ENCODE peak calls at places on chromosome X, in four cellular contexts. One of them, this sample, is unnamed.

GRCh38 chrX:2650037-2650436 is 41.1 kb upstream of the CD99 start:
- DNase-seq in HepG2: no peak
- DNase-seq in GM12878: no peak
- DNase-seq in K562: no peak
- DNase-seq in this sample: no peak

GRCh38 chrX:107442914-107443527 is 6.4 kb upstream of the FRMPD3 start:
- DNase-seq in HepG2: no peak
- DNase-seq in GM12878: no peak
- DNase-seq in K562: no peak
- DNase-seq in this sample: no peak

GRCh38 chrX:74009041-74009440 is 294.9 kb upstream of the ZCCHC13 start:
- DNase-seq in HepG2: no peak
- DNase-seq in GM12878: no peak
- DNase-seq in K562: no peak
- DNase-seq in this sample: no peak

GRCh38 chrX:46953597-46953996 is 41.4 kb downstream of the JADE3 start:
- DNase-seq in HepG2: peak; percentile 75
- DNase-seq in GM12878: no peak
- DNase-seq in K562: no peak
- DNase-seq in this sample: no peak

GRCh38 chrX:110167952-110168451 is 149.9 kb downstream of the AMMECR1 start:
- DNase-seq in HepG2: no peak
- DNase-seq in GM12878: no peak
- DNase-seq in K562: peak; percentile 75
- DNase-seq in this sample: peak; percentile 66

GRCh38 chrX:21700289-21700688 is 42.2 kb upstream of the KLHL34 start:
- DNase-seq in HepG2: no peak
- DNase-seq in GM12878: no peak
- DNase-seq in K562: no peak
- DNase-seq in this sample: no peak

GRCh38 chrX:56728321-56728720 is 722 bp upstream of the NBDY start:
- DNase-seq in HepG2: no peak
- DNase-seq in GM12878: no peak
- DNase-seq in K562: no peak
- DNase-seq in this sample: no peak

GRCh38 chrX:18129694-18130093 is 91.0 kb downstream of the BEND2 start:
- DNase-seq in HepG2: no peak
- DNase-seq in GM12878: peak; percentile 2
- DNase-seq in K562: no peak
- DNase-seq in this sample: no peak

GRCh38 chrX:5957506-5957905 is 271.2 kb downstream of the NLGN4X start:
- DNase-seq in HepG2: no peak
- DNase-seq in GM12878: no peak
- DNase-seq in K562: no peak
- DNase-seq in this sample: no peak

GRCh38 chrX:14062524-14062923 is 32.8 kb upstream of the GEMIN8 start:
- DNase-seq in HepG2: no peak
- DNase-seq in GM12878: no peak
- DNase-seq in K562: no peak
- DNase-seq in this sample: no peak

GRCh38 chrX:134625315-134625718 is 33.0 kb downstream of the PLAC1 start:
- DNase-seq in HepG2: no peak
- DNase-seq in GM12878: no peak
- DNase-seq in K562: no peak
- DNase-seq in this sample: no peak

GRCh38 chrX:14357314-14357713 is 172.0 kb upstream of the GLRA2 start:
- DNase-seq in HepG2: no peak
- DNase-seq in GM12878: no peak
- DNase-seq in K562: no peak
- DNase-seq in this sample: no peak

GRCh38 chrX:434946-435345 is 48.2 kb upstream of the PPP2R3B start:
- DNase-seq in HepG2: no peak
- DNase-seq in GM12878: no peak
- DNase-seq in K562: no peak
- DNase-seq in this sample: no peak

GRCh38 chrX:131837325-131837724 is 185.8 kb upstream of the STK26 start:
- DNase-seq in HepG2: no peak
- DNase-seq in GM12878: no peak
- DNase-seq in K562: no peak
- DNase-seq in this sample: no peak

GRCh38 chrX:124033821-124034220 is 72.3 kb downstream of the STAG2 start:
- DNase-seq in HepG2: no peak
- DNase-seq in GM12878: no peak
- DNase-seq in K562: no peak
- DNase-seq in this sample: no peak

GRCh38 chrX:134171661-134172587 is 65.1 kb upstream of the CCDC160 start:
- DNase-seq in HepG2: no peak
- DNase-seq in GM12878: no peak
- DNase-seq in K562: no peak
- DNase-seq in this sample: peak; percentile 33

GRCh38 chrX:130216312-130216711 is 44.5 kb downstream of the RAB33A start:
- DNase-seq in HepG2: no peak
- DNase-seq in GM12878: no peak
- DNase-seq in K562: peak; percentile 6
- DNase-seq in this sample: no peak

GRCh38 chrX:11533211-11533651 is 132.5 kb downstream of the ARHGAP6 start:
- DNase-seq in HepG2: peak; percentile 68
- DNase-seq in GM12878: peak; percentile 61
- DNase-seq in K562: peak; percentile 66
- DNase-seq in this sample: no peak

GRCh38 chrX:11399481-11399880 is 106.3 kb downstream of the AMELX start:
- DNase-seq in HepG2: no peak
- DNase-seq in GM12878: no peak
- DNase-seq in K562: no peak
- DNase-seq in this sample: no peak

GRCh38 chrX:100413231-100413630 is 3.2 kb upstream of the PCDH19 start:
- DNase-seq in HepG2: peak; percentile 33
- DNase-seq in GM12878: peak; percentile 2
- DNase-seq in K562: peak; percentile 40
- DNase-seq in this sample: no peak

GRCh38 chrX:149267878-149268813 is 237.0 kb downstream of the IDS start:
- DNase-seq in HepG2: no peak
- DNase-seq in GM12878: peak; percentile 24
- DNase-seq in K562: no peak
- DNase-seq in this sample: no peak

GRCh38 chrX:143648705-143649104 is 12.8 kb upstream of the SLITRK4 start:
- DNase-seq in HepG2: no peak
- DNase-seq in GM12878: no peak
- DNase-seq in K562: no peak
- DNase-seq in this sample: no peak

GRCh38 chrX:133965321-133965720 is 20.1 kb downstream of the GPC3 start:
- DNase-seq in HepG2: no peak
- DNase-seq in GM12878: no peak
- DNase-seq in K562: no peak
- DNase-seq in this sample: no peak

GRCh38 chrX:22666441-22666840 is 333.3 kb upstream of the DDX53 start:
- DNase-seq in HepG2: peak; percentile 12
- DNase-seq in GM12878: no peak
- DNase-seq in K562: peak; percentile 7
- DNase-seq in this sample: peak; percentile 46

GRCh38 chrX:112071132-112071531 is 11.4 kb downstream of the TRPC5 start:
- DNase-seq in HepG2: no peak
- DNase-seq in GM12878: no peak
- DNase-seq in K562: no peak
- DNase-seq in this sample: no peak

GRCh38 chrX:136192839-136193414 is 45.6 kb downstream of the FHL1 start:
- DNase-seq in HepG2: no peak
- DNase-seq in GM12878: no peak
- DNase-seq in K562: no peak
- DNase-seq in this sample: no peak

GRCh38 chrX:27598312-27598711 is 8.2 kb downstream of the DCAF8L2 start:
- DNase-seq in HepG2: peak; percentile 52
- DNase-seq in GM12878: no peak
- DNase-seq in K562: no peak
- DNase-seq in this sample: no peak

GRCh38 chrX:9909254-9909653 is 57.9 kb upstream of the CLDN34 start:
- DNase-seq in HepG2: no peak
- DNase-seq in GM12878: no peak
- DNase-seq in K562: no peak
- DNase-seq in this sample: no peak

GRCh38 chrX:10404435-10404834 is 215.9 kb downstream of the MID1 start:
- DNase-seq in HepG2: no peak
- DNase-seq in GM12878: no peak
- DNase-seq in K562: no peak
- DNase-seq in this sample: no peak

GRCh38 chrX:21798677-21799219 is 40.7 kb upstream of the MBTPS2 start:
- DNase-seq in HepG2: peak; percentile 66
- DNase-seq in GM12878: no peak
- DNase-seq in K562: no peak
- DNase-seq in this sample: no peak

GRCh38 chrX:77922768-77923167 is 12.3 kb downstream of the ATP7A start:
- DNase-seq in HepG2: no peak
- DNase-seq in GM12878: no peak
- DNase-seq in K562: no peak
- DNase-seq in this sample: no peak

GRCh38 chrX:40504801-40505605 is 75.8 kb upstream of the ATP6AP2 start:
- DNase-seq in HepG2: no peak
- DNase-seq in GM12878: peak; percentile 3
- DNase-seq in K562: no peak
- DNase-seq in this sample: no peak

GRCh38 chrX:119871599-119872395 is at the start of the genes NDUFA1 and RNF113A:
- DNase-seq in HepG2: peak; percentile 76
- DNase-seq in GM12878: peak; percentile 59
- DNase-seq in K562: peak; percentile 85
- DNase-seq in this sample: peak; percentile 70

GRCh38 chrX:112941209-112941788 is 100.7 kb upstream of the AMOT start:
- DNase-seq in HepG2: no peak
- DNase-seq in GM12878: peak; percentile 32
- DNase-seq in K562: no peak
- DNase-seq in this sample: no peak

GRCh38 chrX:46407753-46408130 is 137.5 kb downstream of the ZNF674 start:
- DNase-seq in HepG2: no peak
- DNase-seq in GM12878: no peak
- DNase-seq in K562: no peak
- DNase-seq in this sample: no peak

DNA sequence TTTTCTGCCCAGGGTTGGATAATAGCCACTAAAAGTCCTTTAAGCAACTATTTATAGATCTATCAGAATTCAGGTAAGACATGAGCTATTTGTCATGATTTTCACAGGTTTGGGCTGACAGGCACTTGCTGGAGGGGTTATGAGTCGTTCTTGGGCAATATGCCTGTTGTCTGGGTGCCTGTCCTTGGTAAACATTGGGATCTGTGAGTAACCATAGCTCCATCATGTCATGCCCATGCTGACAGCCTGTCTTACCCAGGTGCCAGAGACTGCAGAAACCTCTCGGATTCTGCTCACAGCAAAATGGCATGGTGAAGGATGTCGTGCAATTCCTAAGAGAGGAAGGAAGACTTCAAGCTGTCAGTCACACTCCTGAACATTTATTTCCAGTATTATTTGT is 116.0 kb upstream of the PUDP start:
- DNase-seq in HepG2: no peak
- DNase-seq in GM12878: no peak
- DNase-seq in K562: no peak
- DNase-seq in this sample: no peak
- TF ChIP-seq ETV6 in HepG2: no peak
- TF ChIP-seq ETV6 in GM12878: no peak
- TF ChIP-seq ETV6 in K562: no peak
- TF ChIP-seq ETV6 in this sample: no peak

DNA sequence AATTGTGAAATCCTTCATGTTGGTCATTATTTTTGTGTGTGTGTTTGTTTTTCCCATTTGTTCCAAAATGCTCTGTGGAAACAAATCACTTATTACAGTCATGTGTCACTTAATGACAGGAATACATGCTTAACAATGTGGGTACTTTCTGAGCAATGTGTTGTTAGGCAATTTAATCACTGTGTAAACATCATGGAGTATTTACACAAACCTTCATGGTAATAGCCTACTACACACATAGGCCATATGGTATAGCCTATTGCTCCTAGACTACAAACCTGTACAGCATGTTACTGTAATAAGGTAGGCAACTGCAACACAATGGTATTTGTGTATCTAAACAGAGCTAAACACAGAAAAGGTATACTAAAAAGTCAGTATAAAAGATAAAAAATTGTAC is 388.9 kb upstream of the PPP1R2C start:
- DNase-seq in HepG2: peak; percentile 3
- DNase-seq in GM12878: no peak
- DNase-seq in K562: no peak
- DNase-seq in this sample: no peak
- TF ChIP-seq CTCF in HepG2: no peak
- TF ChIP-seq CTCF in GM12878: no peak
- TF ChIP-seq CTCF in K562: no peak
- TF ChIP-seq CTCF in this sample: no peak

GRCh38 chrX:30943984-30944383 is 54.9 kb upstream of the TAB3 start:
- DNase-seq in HepG2: no peak
- DNase-seq in GM12878: no peak
- DNase-seq in K562: peak; percentile 12
- DNase-seq in this sample: no peak

GRCh38 chrX:30950391-30950790 is 61.3 kb upstream of the TAB3 start:
- DNase-seq in HepG2: no peak
- DNase-seq in GM12878: no peak
- DNase-seq in K562: no peak
- DNase-seq in this sample: no peak

GRCh38 chrX:30951003-30951402 is 61.9 kb upstream of the TAB3 start:
- DNase-seq in HepG2: no peak
- DNase-seq in GM12878: no peak
- DNase-seq in K562: no peak
- DNase-seq in this sample: no peak

GRCh38 chrX:30949554-30949953 is 60.5 kb upstream of the TAB3 start:
- DNase-seq in HepG2: no peak
- DNase-seq in GM12878: no peak
- DNase-seq in K562: no peak
- DNase-seq in this sample: no peak

GRCh38 chrX:30948626-30949025 is 59.6 kb upstream of the TAB3 start:
- DNase-seq in HepG2: no peak
- DNase-seq in GM12878: no peak
- DNase-seq in K562: peak; percentile 46
- DNase-seq in this sample: no peak
- TF ChIP-seq ETV6 in HepG2: no peak
- TF ChIP-seq ETV6 in GM12878: no peak
- TF ChIP-seq ETV6 in K562: no peak
- TF ChIP-seq ETV6 in this sample: no peak

GRCh38 chrX:98077440-98077839 is 1193.7 kb downstream of the RPA4 start:
- DNase-seq in HepG2: no peak
- DNase-seq in GM12878: no peak
- DNase-seq in K562: no peak
- DNase-seq in this sample: no peak
- TF ChIP-seq CTCF in HepG2: no peak
- TF ChIP-seq CTCF in GM12878: no peak
- TF ChIP-seq CTCF in K562: no peak
- TF ChIP-seq CTCF in this sample: no peak